ENCODE peak calls at places on chromosomes 4 and X, in seven cellular contexts. H, A, O, V, Z, I and S are unnamed samples.

GRCh38 chrX:97639526-97639925 is 755.8 kb downstream of the RPA4 start:
- DNase-seq in H (no peak), A (no peak), O (peak), V (peak), Z (no peak), I (no peak), S (peak)

GRCh38 chr4:165288639-165289428 is 38.6 kb upstream of the MSMO1 start:
- DNase-seq in H (peak), A (no peak), O (no peak), V (no peak), Z (no peak), I (peak), S (no peak)

GRCh38 chr4:145566767-145567166 is 52.4 kb upstream of the MMAA start:
- DNase-seq in H (no peak), A (no peak), O (no peak), V (no peak), Z (no peak), I (no peak), S (no peak)

GRCh38 chrX:68536429-68536828 is 37.6 kb downstream of the YIPF6 start:
- DNase-seq in H (no peak), A (no peak), O (no peak), V (no peak), Z (peak), I (no peak), S (no peak)

GRCh38 chrX:30702736-30703135 is 49.5 kb downstream of the GK start:
- DNase-seq in H (no peak), A (no peak), O (no peak), V (no peak), Z (no peak), I (peak), S (no peak)

GRCh38 chrX:50088645-50089044 is 112.2 kb downstream of the AKAP4 start:
- DNase-seq in H (no peak), A (no peak), O (no peak), V (no peak), Z (no peak), I (no peak), S (no peak)

GRCh38 chrX:54695816-54696487 is 102.1 kb downstream of the ITIH6 start:
- DNase-seq in H (peak), A (no peak), O (no peak), V (no peak), Z (no peak), I (peak), S (peak)

GRCh38 chr4:13700196-13701140 is 72.9 kb upstream of the BOD1L1 start:
- DNase-seq in H (peak), A (no peak), O (no peak), V (no peak), Z (no peak), I (peak), S (no peak)

GRCh38 chr4:163344147-163345050 is 707 bp downstream of the NPY5R start:
- DNase-seq in H (no peak), A (no peak), O (peak), V (peak), Z (peak), I (no peak), S (no peak)

GRCh38 chr4:140134780-140135179 is 19.2 kb downstream of the MAML3 start:
- DNase-seq in H (no peak), A (no peak), O (no peak), V (no peak), Z (peak), I (no peak), S (no peak)

GRCh38 chrX:80721186-80721585 is 88.5 kb downstream of the BRWD3 start:
- DNase-seq in H (no peak), A (no peak), O (no peak), V (no peak), Z (no peak), I (no peak), S (no peak)

GRCh38 chrX:22629105-22629725 is 356.5 kb downstream of the CBLL2 start:
- DNase-seq in H (peak), A (no peak), O (no peak), V (no peak), Z (no peak), I (peak), S (no peak)

GRCh38 chr4:138609943-138610350 is 367.8 kb upstream of the SLC7A11 start:
- DNase-seq in H (peak), A (no peak), O (no peak), V (no peak), Z (no peak), I (peak), S (peak)

GRCh38 chr4:88219099-88219498 is 60.7 kb upstream of the ABCG2 start:
- DNase-seq in H (peak), A (peak), O (peak), V (peak), Z (peak), I (peak), S (peak)

GRCh38 chrX:136318166-136318565 is 17.4 kb downstream of the ADGRG4 start:
- DNase-seq in H (no peak), A (no peak), O (no peak), V (no peak), Z (no peak), I (no peak), S (no peak)

GRCh38 chrX:103363046-103363445 is 6.7 kb downstream of the TCEAL9 start:
- DNase-seq in H (no peak), A (no peak), O (no peak), V (no peak), Z (no peak), I (no peak), S (no peak)

GRCh38 chr4:73704314-73705055 is 35.9 kb upstream of the CXCL8 start:
- DNase-seq in H (peak), A (peak), O (peak), V (no peak), Z (peak), I (peak), S (no peak)

GRCh38 chr4:130563185-130563890 is 1467.4 kb downstream of the C4orf33 start:
- DNase-seq in H (peak), A (peak), O (peak), V (peak), Z (peak), I (peak), S (peak)

GRCh38 chrX:63434665-63435064 is 83.5 kb upstream of the SPIN4 start:
- DNase-seq in H (peak), A (peak), O (peak), V (no peak), Z (peak), I (no peak), S (no peak)

GRCh38 chr4:128290526-128290925 is 2.9 kb upstream of the PGRMC2 start:
- DNase-seq in H (no peak), A (no peak), O (no peak), V (no peak), Z (no peak), I (no peak), S (no peak)

GRCh38 chr4:93867416-93868001 is 39.0 kb downstream of the ATOH1 start:
- DNase-seq in H (no peak), A (no peak), O (no peak), V (no peak), Z (no peak), I (no peak), S (no peak)

GRCh38 chrX:139642241-139642927 is 65.6 kb downstream of the MCF2 start:
- DNase-seq in H (no peak), A (no peak), O (peak), V (peak), Z (no peak), I (peak), S (no peak)

GRCh38 chr4:106681381-106681921 is 312.9 kb upstream of the GIMD1 start:
- DNase-seq in H (no peak), A (no peak), O (no peak), V (no peak), Z (no peak), I (no peak), S (no peak)

GRCh38 chrX:153766871-153767673 is 3.0 kb downstream of the PLXNB3 start:
- DNase-seq in H (no peak), A (no peak), O (peak), V (no peak), Z (no peak), I (no peak), S (no peak)

GRCh38 chr4:38678078-38678477 is 14.1 kb downstream of the KLF3 start:
- DNase-seq in H (no peak), A (no peak), O (no peak), V (no peak), Z (no peak), I (peak), S (no peak)

GRCh38 chrX:25001808-25002657 is 13.7 kb downstream of the ARX start:
- DNase-seq in H (no peak), A (no peak), O (no peak), V (peak), Z (peak), I (no peak), S (no peak)

GRCh38 chr4:8568068-8568668 is 12.0 kb upstream of the GPR78 start:
- DNase-seq in H (no peak), A (no peak), O (peak), V (no peak), Z (no peak), I (no peak), S (no peak)

GRCh38 chr4:83110222-83110945 is 4.1 kb downstream of the PLAC8 start:
- DNase-seq in H (peak), A (peak), O (peak), V (peak), Z (peak), I (peak), S (peak)

GRCh38 chr4:124025423-124025822 is 628.8 kb downstream of the SPRY1 start:
- DNase-seq in H (no peak), A (no peak), O (no peak), V (no peak), Z (no peak), I (no peak), S (no peak)

GRCh38 chr4:173288698-173289350 is 45.3 kb downstream of the HMGB2 start:
- DNase-seq in H (no peak), A (no peak), O (no peak), V (no peak), Z (no peak), I (peak), S (peak)

GRCh38 chr4:74056114-74056857 is 17.8 kb upstream of the CXCL3 start:
- DNase-seq in H (peak), A (peak), O (peak), V (no peak), Z (no peak), I (peak), S (no peak)

DNA sequence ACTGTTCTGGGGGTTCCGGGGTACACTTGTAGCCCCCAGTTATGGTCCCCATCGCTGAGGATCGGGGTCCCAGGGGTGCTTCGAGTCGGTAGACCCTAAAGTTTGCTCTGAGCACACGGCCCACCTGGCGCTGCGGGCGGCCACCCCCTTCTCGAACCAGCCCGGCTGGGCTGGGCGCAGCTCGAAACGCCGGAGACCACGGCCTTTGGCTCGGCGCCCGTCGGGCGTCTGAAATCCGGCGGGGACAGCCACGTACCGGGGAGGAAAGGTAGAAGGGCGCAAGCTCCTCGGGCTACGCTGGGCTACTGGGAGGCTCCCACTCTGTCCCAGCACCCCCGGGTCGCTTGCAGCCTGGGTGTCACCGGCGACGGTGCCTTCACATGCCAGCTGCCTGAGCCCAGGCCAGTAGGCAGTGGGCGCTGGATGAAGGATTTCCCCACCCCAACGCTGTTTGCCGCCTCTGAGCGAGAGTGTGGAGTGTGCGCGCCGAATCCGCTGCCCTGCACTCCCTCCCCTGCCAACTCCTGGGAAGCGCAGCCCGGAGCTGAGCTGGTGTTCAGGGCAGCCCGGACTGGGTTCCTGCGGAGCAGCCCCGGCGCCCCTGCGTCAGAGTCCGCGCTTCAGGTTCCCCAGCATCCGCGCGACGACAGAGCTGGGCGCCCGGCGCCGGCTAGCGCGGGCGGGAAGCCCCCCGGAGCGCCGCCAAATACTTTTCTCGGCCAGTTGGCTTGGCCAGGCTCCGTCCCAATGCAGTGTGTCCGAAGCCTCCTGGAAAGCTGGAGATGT is 637 bp downstream of the MAMLD1 start:
- DNase-seq in H (peak), A (no peak), O (peak), V (peak), Z (peak), I (peak), S (no peak)
- TF ChIP-seq EZH2phosphoT487 in H (no peak), A (no peak), O (no peak), V (peak), Z (no peak), I (no peak), S (no peak)

GRCh38 chr4:183444953-183445543 is 612 bp downstream of the CDKN2AIP start:
- DNase-seq in H (peak), A (no peak), O (peak), V (no peak), Z (no peak), I (peak), S (peak)

GRCh38 chr4:183450108-183450507 is 5.7 kb downstream of the CDKN2AIP start:
- DNase-seq in H (no peak), A (no peak), O (no peak), V (no peak), Z (no peak), I (no peak), S (no peak)

GRCh38 chr4:183449193-183449888 is 4.9 kb downstream of the CDKN2AIP start:
- DNase-seq in H (no peak), A (no peak), O (no peak), V (no peak), Z (no peak), I (peak), S (no peak)

GRCh38 chr4:183448436-183448835 is 4.0 kb downstream of the CDKN2AIP start:
- DNase-seq in H (no peak), A (no peak), O (no peak), V (no peak), Z (no peak), I (peak), S (no peak)

DNA sequence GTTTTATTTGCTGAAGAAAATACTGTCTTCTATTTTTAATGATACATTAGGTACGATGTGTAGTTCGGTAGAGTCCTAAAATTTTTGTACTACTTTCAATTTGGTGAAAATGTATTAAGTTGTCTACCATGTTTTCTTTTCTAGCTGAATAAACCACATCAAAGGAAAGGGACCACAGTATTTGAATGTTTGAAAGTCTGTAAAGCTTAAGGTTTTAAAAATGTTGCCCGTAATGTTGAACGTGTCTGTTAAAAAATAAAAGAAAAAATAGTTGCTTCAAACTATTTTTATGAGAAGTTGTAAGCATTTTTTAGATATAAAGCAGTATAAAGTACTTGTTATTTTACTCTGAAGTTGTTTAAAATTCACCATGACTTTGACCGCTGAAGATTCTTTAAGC is 3.2 kb downstream of the CDKN2AIP start:
- DNase-seq in H (no peak), A (no peak), O (no peak), V (no peak), Z (no peak), I (no peak), S (no peak)
- TF ChIP-seq EZH2 in H (no peak), A (no peak), O (no peak), V (no peak), Z (no peak), I (no peak), S (no peak)

GRCh38 chr4:125986307-125986706 is 671.6 kb downstream of the FAT4 start:
- DNase-seq in H (no peak), A (no peak), O (no peak), V (no peak), Z (no peak), I (no peak), S (no peak)

GRCh38 chr4:125988464-125988863 is 673.7 kb downstream of the FAT4 start:
- DNase-seq in H (no peak), A (no peak), O (no peak), V (no peak), Z (no peak), I (no peak), S (no peak)

GRCh38 chr4:125991398-125991797 is 676.6 kb downstream of the FAT4 start:
- DNase-seq in H (no peak), A (no peak), O (no peak), V (no peak), Z (no peak), I (no peak), S (no peak)

GRCh38 chr4:125983168-125983567 is 668.4 kb downstream of the FAT4 start:
- DNase-seq in H (no peak), A (no peak), O (no peak), V (no peak), Z (no peak), I (no peak), S (no peak)

GRCh38 chr4:125985856-125986255 is 671.1 kb downstream of the FAT4 start:
- DNase-seq in H (no peak), A (no peak), O (peak), V (no peak), Z (no peak), I (no peak), S (peak)
- H2AFZ ChIP-seq in H (no peak), A (peak), O (no peak), V (peak), Z (no peak), I (peak), S (peak)

GRCh38 chr4:61891953-61892352 is 691.8 kb downstream of the ADGRL3 start:
- DNase-seq in H (no peak), A (no peak), O (no peak), V (no peak), Z (no peak), I (no peak), S (no peak)

DNA sequence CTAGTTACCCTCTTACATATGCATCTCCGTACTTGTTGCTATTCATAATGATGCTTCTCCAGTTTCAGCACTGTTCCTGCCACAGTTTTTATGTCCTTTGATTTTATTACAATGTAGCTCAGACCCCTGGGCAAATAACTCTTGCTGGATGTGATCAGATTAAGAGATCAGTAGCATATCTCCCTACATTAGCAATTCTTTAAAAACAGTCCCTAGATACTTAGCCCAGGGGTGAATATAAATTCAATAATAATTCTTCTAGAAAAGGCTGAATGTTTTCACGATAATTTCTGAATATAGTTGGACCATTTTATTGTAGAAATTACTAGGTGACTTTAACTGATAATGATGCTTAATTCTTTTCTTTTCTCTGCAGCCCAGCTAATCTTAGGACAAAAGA is 696.6 kb downstream of the ADGRL3 start:
- DNase-seq in H (no peak), A (no peak), O (no peak), V (no peak), Z (no peak), I (no peak), S (no peak)
- TF ChIP-seq EZH2phosphoT487 in H (no peak), A (no peak), O (no peak), V (no peak), Z (no peak), I (no peak), S (no peak)

GRCh38 chr4:37453361-37454262 is 209.1 kb downstream of the NWD2 start:
- DNase-seq in H (peak), A (no peak), O (peak), V (peak), Z (peak), I (peak), S (peak)
- TF ChIP-seq EZH2 in H (no peak), A (no peak), O (no peak), V (peak), Z (no peak), I (no peak), S (no peak)

DNA sequence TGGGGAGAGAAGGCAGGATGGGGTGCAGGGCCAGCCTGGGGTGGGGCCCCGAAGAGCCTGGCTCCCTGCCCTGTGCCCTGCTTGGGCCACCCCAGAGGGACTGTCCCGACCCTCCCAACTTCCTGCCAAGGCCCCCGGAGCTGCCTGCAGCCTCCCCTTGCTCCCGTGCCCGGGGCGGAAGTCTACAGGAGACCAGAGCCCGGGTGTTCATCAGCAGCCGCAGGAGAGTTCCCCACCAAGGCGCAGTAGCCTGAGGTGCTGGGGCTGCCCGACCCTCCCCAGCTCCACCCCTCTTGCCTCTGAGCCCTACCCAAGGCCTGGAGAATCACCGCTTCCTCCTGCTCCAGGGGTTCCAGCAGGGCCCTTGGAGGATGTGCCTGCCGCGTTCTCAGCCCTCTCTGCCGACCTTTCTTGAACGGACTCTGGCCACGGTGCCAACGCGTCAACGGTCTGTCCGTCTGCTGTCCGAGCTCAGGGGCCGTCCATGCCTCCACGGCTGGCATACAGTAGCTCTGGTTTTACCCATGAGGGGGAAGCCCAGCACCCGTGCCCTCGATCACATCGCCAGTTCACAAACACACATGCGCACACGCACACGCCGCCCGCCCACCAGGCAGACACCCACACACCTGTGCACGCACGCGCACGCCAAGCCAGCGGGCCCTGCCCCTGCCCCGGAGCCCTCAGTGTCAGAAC is 36.0 kb upstream of the SPON2 start:
- DNase-seq in H (no peak), A (no peak), O (peak), V (no peak), Z (no peak), I (no peak), S (no peak)
- H2AFZ ChIP-seq in H (no peak), A (no peak), O (no peak), V (no peak), Z (no peak), I (no peak), S (no peak)

GRCh38 chrX:40508560-40508959 is 72.2 kb upstream of the ATP6AP2 start:
- DNase-seq in H (no peak), A (no peak), O (no peak), V (no peak), Z (no peak), I (no peak), S (no peak)
- TF ChIP-seq EZH2phosphoT487 in H (no peak), A (no peak), O (no peak), V (no peak), Z (no peak), I (no peak), S (no peak)

GRCh38 chr4:151862766-151863165 is 102.0 kb upstream of the GATB start:
- DNase-seq in H (peak), A (no peak), O (no peak), V (no peak), Z (no peak), I (peak), S (no peak)

GRCh38 chr4:151865327-151865726 is 104.5 kb upstream of the GATB start:
- DNase-seq in H (no peak), A (no peak), O (no peak), V (no peak), Z (no peak), I (peak), S (no peak)

GRCh38 chr4:151866266-151866918 is 105.6 kb upstream of the GATB start:
- DNase-seq in H (no peak), A (no peak), O (no peak), V (no peak), Z (no peak), I (no peak), S (no peak)

GRCh38 chr4:151864068-151864467 is 103.3 kb upstream of the GATB start:
- DNase-seq in H (no peak), A (no peak), O (no peak), V (no peak), Z (no peak), I (no peak), S (no peak)

GRCh38 chr4:151865744-151866143 is 104.9 kb upstream of the GATB start:
- DNase-seq in H (no peak), A (no peak), O (no peak), V (no peak), Z (no peak), I (peak), S (no peak)
- TF ChIP-seq EZH2 in H (no peak), A (no peak), O (no peak), V (no peak), Z (no peak), I (no peak), S (no peak)